ENCODE peak calls at places on chromosome 15, in eight cellular contexts. One of them, this sample, is unnamed.

GRCh38 chr15:76566276-76566675 is 229.7 kb downstream of the ISL2 start:
- DNase-seq in lung microvascular endothelial cell: no peak
- DNase-seq in hippocampal formation: no peak
- DNase-seq in mesenteric fat pad: no peak
- DNase-seq in posterior cingulate gyrus: no peak
- DNase-seq in neural crest cell: no peak
- DNase-seq in stimulated activated CD8-positive, alpha-beta memory T cell treated with anti-CD3 and anti-CD28 coated beads, Interleukin-4, amount 100 ng/mL, for 4 hours: no peak
- DNase-seq in body of pancreas: no peak
- DNase-seq in this sample: no peak

GRCh38 chr15:75648156-75649000 is 666 bp downstream of the SNX33 start:
- DNase-seq in lung microvascular endothelial cell: peak
- DNase-seq in mesenteric fat pad: no peak
- DNase-seq in body of pancreas: peak
- DNase-seq in hippocampal formation: peak
- DNase-seq in neural crest cell: no peak
- DNase-seq in stimulated activated CD8-positive, alpha-beta memory T cell treated with anti-CD3 and anti-CD28 coated beads, Interleukin-4, amount 100 ng/mL, for 4 hours: no peak
- DNase-seq in posterior cingulate gyrus: peak
- DNase-seq in this sample: peak

GRCh38 chr15:66210684-66211083 is 42.9 kb downstream of the MEGF11 start:
- DNase-seq in neural crest cell: no peak
- DNase-seq in stimulated activated CD8-positive, alpha-beta memory T cell treated with anti-CD3 and anti-CD28 coated beads, Interleukin-4, amount 100 ng/mL, for 4 hours: no peak
- DNase-seq in posterior cingulate gyrus: no peak
- DNase-seq in mesenteric fat pad: no peak
- DNase-seq in lung microvascular endothelial cell: no peak
- DNase-seq in hippocampal formation: no peak
- DNase-seq in body of pancreas: no peak
- DNase-seq in this sample: no peak

GRCh38 chr15:74626336-74626735 is 10.7 kb downstream of the CLK3 start:
- DNase-seq in mesenteric fat pad: no peak
- DNase-seq in lung microvascular endothelial cell: no peak
- DNase-seq in neural crest cell: no peak
- DNase-seq in body of pancreas: no peak
- DNase-seq in posterior cingulate gyrus: peak
- DNase-seq in stimulated activated CD8-positive, alpha-beta memory T cell treated with anti-CD3 and anti-CD28 coated beads, Interleukin-4, amount 100 ng/mL, for 4 hours: no peak
- DNase-seq in hippocampal formation: no peak
- DNase-seq in this sample: no peak

GRCh38 chr15:87477759-87478687 is 778.5 kb downstream of the NTRK3 start:
- DNase-seq in mesenteric fat pad: no peak
- DNase-seq in stimulated activated CD8-positive, alpha-beta memory T cell treated with anti-CD3 and anti-CD28 coated beads, Interleukin-4, amount 100 ng/mL, for 4 hours: no peak
- DNase-seq in neural crest cell: no peak
- DNase-seq in posterior cingulate gyrus: peak
- DNase-seq in body of pancreas: peak
- DNase-seq in lung microvascular endothelial cell: peak
- DNase-seq in hippocampal formation: peak
- DNase-seq in this sample: peak

GRCh38 chr15:54519577-54519976 is 541.3 kb downstream of the UNC13C start:
- DNase-seq in posterior cingulate gyrus: no peak
- DNase-seq in hippocampal formation: no peak
- DNase-seq in lung microvascular endothelial cell: no peak
- DNase-seq in neural crest cell: no peak
- DNase-seq in stimulated activated CD8-positive, alpha-beta memory T cell treated with anti-CD3 and anti-CD28 coated beads, Interleukin-4, amount 100 ng/mL, for 4 hours: no peak
- DNase-seq in mesenteric fat pad: no peak
- DNase-seq in body of pancreas: no peak
- DNase-seq in this sample: no peak

GRCh38 chr15:57872281-57873010 is 165.9 kb downstream of the POLR2M start:
- DNase-seq in hippocampal formation: no peak
- DNase-seq in stimulated activated CD8-positive, alpha-beta memory T cell treated with anti-CD3 and anti-CD28 coated beads, Interleukin-4, amount 100 ng/mL, for 4 hours: no peak
- DNase-seq in body of pancreas: no peak
- DNase-seq in posterior cingulate gyrus: no peak
- DNase-seq in mesenteric fat pad: no peak
- DNase-seq in lung microvascular endothelial cell: no peak
- DNase-seq in neural crest cell: no peak
- DNase-seq in this sample: no peak

GRCh38 chr15:34782901-34783300 is 12.4 kb downstream of the ACTC1 start:
- DNase-seq in stimulated activated CD8-positive, alpha-beta memory T cell treated with anti-CD3 and anti-CD28 coated beads, Interleukin-4, amount 100 ng/mL, for 4 hours: no peak
- DNase-seq in hippocampal formation: no peak
- DNase-seq in body of pancreas: no peak
- DNase-seq in neural crest cell: no peak
- DNase-seq in mesenteric fat pad: no peak
- DNase-seq in lung microvascular endothelial cell: no peak
- DNase-seq in posterior cingulate gyrus: no peak
- DNase-seq in this sample: no peak

GRCh38 chr15:69140306-69140705 is 20.1 kb upstream of the GLCE start:
- DNase-seq in mesenteric fat pad: no peak
- DNase-seq in neural crest cell: no peak
- DNase-seq in lung microvascular endothelial cell: no peak
- DNase-seq in hippocampal formation: no peak
- DNase-seq in stimulated activated CD8-positive, alpha-beta memory T cell treated with anti-CD3 and anti-CD28 coated beads, Interleukin-4, amount 100 ng/mL, for 4 hours: no peak
- DNase-seq in body of pancreas: no peak
- DNase-seq in posterior cingulate gyrus: no peak
- DNase-seq in this sample: no peak

This sample was measured in T47D.